ENCODE peak calls at places on chromosomes 16 and 17, in four cellular contexts. I is HepG2, J is tibial nerve, N is ovary. G is an unnamed sample.

GRCh38 chr16:86353185-86353584 is 157.1 kb upstream of the FOXF1 start:
- DNase-seq in I (no peak), J (no peak), N (no peak), G (no peak)

GRCh38 chr16:24538756-24539294 is 541 bp upstream of the RBBP6 start:
- DNase-seq in I (peak), J (no peak), N (no peak), G (peak)

GRCh38 chr16:85689285-85689949 is 663 bp upstream of the GINS2 start:
- DNase-seq in I (no peak), J (no peak), N (no peak), G (peak)

GRCh38 chr16:17224350-17224749 is 246.4 kb downstream of the XYLT1 start:
- DNase-seq in I (no peak), J (no peak), N (no peak), G (no peak)

GRCh38 chr17:45235071-45236001 is 13.7 kb downstream of the FMNL1 start:
- DNase-seq in I (peak), J (peak), N (peak), G (peak)

GRCh38 chr17:42706732-42707131 is 24.4 kb downstream of the CNTNAP1 start:
- DNase-seq in I (no peak), J (no peak), N (no peak), G (no peak)

GRCh38 chr16:57297856-57298255 is 13.4 kb upstream of the PLLP start:
- DNase-seq in I (no peak), J (no peak), N (no peak), G (no peak)

GRCh38 chr17:6165806-6166205 is 95.6 kb downstream of the WSCD1 start:
- DNase-seq in I (no peak), J (no peak), N (no peak), G (no peak)

GRCh38 chr17:47660064-47660492 is 10.4 kb downstream of the KPNB1 start:
- DNase-seq in I (no peak), J (no peak), N (no peak), G (no peak)
- H3K4me3 ChIP-seq in I (no peak), J (no peak), N (no peak), G (no peak)

DNA sequence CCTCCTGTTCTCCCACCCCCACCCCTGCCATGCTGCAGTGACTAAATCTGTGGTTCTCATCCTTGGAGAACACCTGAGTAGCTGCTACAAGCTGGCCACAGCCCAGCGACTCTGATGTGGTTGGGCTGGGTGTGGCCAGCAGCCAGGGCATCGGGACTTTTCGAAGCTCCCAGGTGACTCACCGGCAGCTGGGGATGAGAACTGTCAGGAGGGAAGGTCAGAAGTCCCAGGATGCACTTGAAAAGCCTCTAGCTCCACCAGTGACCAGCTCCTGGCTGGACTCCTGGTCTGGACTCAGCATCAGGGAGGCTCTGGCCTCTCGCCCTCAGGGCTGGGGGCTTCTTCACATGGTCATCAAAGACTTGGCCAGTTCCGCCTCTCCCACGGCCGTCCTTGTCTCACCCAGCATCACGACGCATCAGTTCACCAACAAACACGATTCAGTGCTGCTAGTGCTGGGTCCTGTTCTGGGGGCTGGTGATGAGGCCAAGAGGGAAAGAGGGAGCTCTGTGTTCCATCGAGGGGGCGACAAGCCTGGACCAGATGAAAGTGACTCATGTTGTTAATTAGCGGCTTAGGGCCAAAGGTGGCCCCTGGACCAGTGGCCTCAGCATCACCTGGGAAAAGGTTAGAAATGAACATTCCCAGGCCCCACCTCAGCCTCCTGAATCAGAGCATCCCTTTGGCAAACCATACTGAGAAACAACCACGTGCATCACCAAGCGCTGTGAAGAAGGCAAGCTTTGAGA is 3.9 kb upstream of the C17orf99 start:
- DNase-seq in I (peak), J (no peak), N (no peak), G (peak)
- TF ChIP-seq EP300 in I (no peak), J (no peak), N (no peak), G (no peak)

GRCh38 chr17:29129731-29130130 is 50.5 kb downstream of the MYO18A start:
- DNase-seq in I (no peak), J (no peak), N (no peak), G (no peak)

GRCh38 chr17:29135464-29135863 is 44.7 kb downstream of the MYO18A start:
- DNase-seq in I (no peak), J (no peak), N (no peak), G (no peak)

GRCh38 chr17:29127840-29128239 is 52.4 kb downstream of the MYO18A start:
- DNase-seq in I (no peak), J (no peak), N (no peak), G (no peak)

GRCh38 chr17:29133146-29133713 is 47.0 kb downstream of the MYO18A start:
- DNase-seq in I (no peak), J (no peak), N (no peak), G (no peak)

GRCh38 chr17:29131814-29132682 is 48.1 kb downstream of the MYO18A start:
- DNase-seq in I (no peak), J (no peak), N (no peak), G (no peak)
- H3K4me3 ChIP-seq in I (no peak), J (no peak), N (no peak), G (no peak)

GRCh38 chr17:50469005-50469605 is 425 bp upstream of the CHAD start:
- DNase-seq in I (no peak), J (no peak), N (no peak), G (no peak)

GRCh38 chr17:50470451-50470850 is 1.8 kb upstream of the CHAD start:
- DNase-seq in I (no peak), J (no peak), N (no peak), G (no peak)

GRCh38 chr17:50469671-50470305 is 1.1 kb upstream of the CHAD start:
- DNase-seq in I (no peak), J (no peak), N (no peak), G (no peak)

GRCh38 chr17:50472286-50472685 is 3.6 kb upstream of the CHAD start:
- DNase-seq in I (no peak), J (no peak), N (no peak), G (no peak)

GRCh38 chr17:50471009-50471905 is 2.6 kb upstream of the CHAD start:
- DNase-seq in I (no peak), J (no peak), N (no peak), G (no peak)
- TF ChIP-seq EP300 in I (no peak), J (no peak), N (no peak), G (no peak)

DNA sequence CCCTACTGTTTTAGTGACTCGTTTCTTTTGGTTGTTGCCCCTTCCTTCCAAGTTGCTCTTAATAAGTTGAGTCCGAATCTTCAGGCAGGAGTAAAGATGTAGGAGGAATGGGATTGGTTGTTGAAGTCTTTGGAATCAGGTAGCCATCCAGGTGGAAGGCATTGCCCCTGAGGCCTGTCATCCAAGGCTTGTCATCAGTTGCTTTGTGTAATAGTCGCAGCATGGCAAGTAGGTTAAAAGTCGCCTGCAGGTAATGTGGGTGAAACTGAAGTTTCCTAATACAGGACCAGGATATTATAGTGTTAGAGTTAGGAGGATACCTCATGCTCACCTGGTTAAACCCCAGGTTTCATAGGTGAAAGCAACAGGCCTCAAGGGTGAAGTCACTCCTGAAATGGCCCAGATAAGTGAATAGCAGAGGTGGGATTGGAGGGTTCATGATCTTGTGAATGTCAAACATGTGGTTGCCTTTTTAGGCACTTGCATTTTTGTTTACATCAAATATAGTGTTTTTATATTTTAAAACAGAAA is 934 bp downstream of the PCTP start:
- DNase-seq in I (no peak), J (no peak), N (no peak), G (no peak)
- H3K4me3 ChIP-seq in I (peak), J (peak), N (peak), G (peak)

DNA sequence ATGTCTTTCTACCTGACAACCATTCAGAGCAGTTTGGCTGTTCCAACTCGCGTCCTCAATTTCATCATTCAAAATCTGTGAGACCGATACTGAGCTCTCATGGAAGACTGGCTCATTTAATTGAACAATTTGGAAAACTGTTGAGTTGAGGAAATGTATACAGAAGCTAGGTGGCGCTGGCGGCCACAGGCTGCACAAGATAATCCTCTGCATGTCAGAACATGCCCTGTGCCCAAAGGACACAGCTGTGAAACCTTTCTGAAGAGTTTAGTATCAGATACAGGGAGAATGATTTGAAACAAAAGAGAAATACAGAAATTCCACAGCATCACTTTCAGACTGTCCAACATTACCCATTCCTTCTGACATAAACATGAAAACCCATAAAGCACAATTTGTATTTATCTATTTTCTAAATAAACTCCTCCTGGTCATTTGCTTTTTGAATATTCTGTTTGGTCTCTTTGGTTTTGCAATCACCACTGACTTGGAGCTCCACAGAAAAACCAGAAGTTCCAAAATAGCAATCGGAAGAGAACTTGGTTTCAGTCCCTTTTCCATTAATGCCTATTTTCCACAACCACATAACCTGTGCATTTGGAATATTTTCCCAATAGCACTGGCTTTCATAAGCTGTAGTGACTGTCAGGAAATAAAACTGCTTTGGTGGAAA is 192.8 kb downstream of the MAP2K6 start:
- DNase-seq in I (peak), J (peak), N (peak), G (peak)
- TF ChIP-seq EP300 in I (no peak), J (peak), N (no peak), G (no peak)

DNA sequence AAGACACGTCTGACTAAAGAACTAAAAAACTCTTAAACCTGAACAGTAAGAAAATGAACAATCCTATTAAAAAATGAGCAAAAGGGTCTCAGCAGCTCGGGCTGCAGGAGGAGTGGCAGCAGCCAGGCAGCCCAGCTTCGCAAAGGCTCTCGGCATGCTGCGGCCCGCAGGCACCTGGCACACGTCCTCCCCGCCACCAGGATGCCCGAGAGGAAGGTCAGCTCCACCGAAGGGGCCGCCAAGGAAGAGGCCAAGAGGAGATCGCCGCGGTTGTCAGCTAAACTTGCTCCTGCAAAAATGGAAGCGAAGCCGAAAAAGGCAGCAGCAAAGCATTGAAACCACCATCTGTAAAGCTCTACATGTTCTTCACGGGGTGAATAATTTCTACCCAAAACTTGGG is 173.5 kb downstream of the BCAS3 start:
- DNase-seq in I (no peak), J (no peak), N (no peak), G (no peak)
- H3K4me3 ChIP-seq in I (no peak), J (no peak), N (no peak), G (no peak)